ENCODE peak calls at places on chromosomes 3 and 15, in five cellular contexts. J is GM23248, L is sigmoid colon, W is K562, T is neuronal stem cell. E is an unnamed sample. For H3K9me3, the result is how much of the 10 kb centered on the place peaks cover.

GRCh38 chr3:56855856-56856538 is 54.2 kb upstream of the ARHGEF3 start:
- DNase-seq in J (peak), L (no peak), W (no peak), T (peak), E (no peak)

GRCh38 chr15:86082619-86083377 is 3.1 kb downstream of the AGBL1 start:
- DNase-seq in J (no peak), L (no peak), W (no peak), T (no peak), E (no peak)

GRCh38 chr15:84611631-84612030 is 10.8 kb downstream of the ZSCAN2 start:
- DNase-seq in J (peak), L (no peak), W (no peak), T (no peak), E (no peak)

GRCh38 chr15:65337436-65338070 is 33.1 kb downstream of the RNU5B-1 start:
- DNase-seq in J (no peak), L (no peak), W (no peak), T (no peak), E (no peak)

GRCh38 chr15:70344666-70345065 is 246.9 kb upstream of the TLE3 start:
- DNase-seq in J (no peak), L (no peak), W (no peak), T (no peak), E (peak)

GRCh38 chr3:186400677-186401076 is 38.6 kb upstream of the DGKG start:
- DNase-seq in J (peak), L (no peak), W (no peak), T (no peak), E (no peak)

GRCh38 chr3:167837430-167837829 is 101.9 kb downstream of the SERPINI1 start:
- DNase-seq in J (no peak), L (no peak), W (no peak), T (no peak), E (no peak)

GRCh38 chr3:14980689-14981088 is 33.3 kb downstream of the NR2C2 start:
- DNase-seq in J (no peak), L (no peak), W (no peak), T (no peak), E (no peak)

GRCh38 chr3:170420307-170420821 is 1.7 kb downstream of the CLDN11 start:
- DNase-seq in J (peak), L (no peak), W (no peak), T (no peak), E (no peak)

GRCh38 chr3:195788711-195789581 is 22.8 kb downstream of the MUC4 start:
- DNase-seq in J (no peak), L (peak), W (no peak), T (no peak), E (no peak)

GRCh38 chr3:6260551-6261191 is 600.2 kb upstream of the GRM7 start:
- DNase-seq in J (no peak), L (no peak), W (no peak), T (no peak), E (no peak)

DNA sequence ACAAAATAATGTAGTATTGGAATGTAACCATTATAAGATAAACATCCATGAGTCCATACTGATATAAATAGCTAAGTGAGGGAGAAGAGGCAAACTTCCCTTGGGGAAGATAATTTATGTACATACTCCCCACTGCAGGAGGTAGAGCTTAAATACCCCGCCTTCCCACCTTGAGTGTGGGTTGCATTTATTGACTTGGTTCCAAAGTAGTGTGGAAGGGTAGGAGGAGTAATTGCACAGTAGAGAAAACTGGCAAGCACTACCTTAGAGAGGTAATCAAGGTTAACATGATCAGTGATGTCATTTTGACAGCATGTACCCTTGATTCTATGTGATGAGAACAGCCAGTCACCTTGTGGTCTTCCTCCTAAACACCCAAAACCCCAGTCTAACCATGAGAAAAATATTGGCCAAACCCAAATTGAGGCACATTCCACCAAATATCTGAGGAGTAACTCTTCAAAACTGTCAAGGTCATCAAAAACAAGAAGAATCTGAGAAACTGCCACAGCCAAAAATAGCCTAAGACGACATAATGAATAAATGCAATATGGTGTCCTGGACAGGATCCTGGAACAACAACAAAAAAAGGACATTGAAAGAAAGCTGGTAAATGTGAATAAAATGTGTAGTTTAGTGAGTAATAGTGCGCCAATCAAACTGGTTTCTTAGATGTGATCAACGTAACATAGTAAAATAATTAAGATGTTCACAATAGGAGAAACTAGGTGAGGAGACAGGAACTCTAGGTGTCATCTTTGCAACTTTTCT is 774 bp upstream of the CNOT10 start:
- DNase-seq in J (no peak), L (no peak), W (no peak), T (no peak), E (no peak)
- H3K4me3 ChIP-seq in J (peak), L (peak), W (peak), T (peak), E (peak)

GRCh38 chr15:100553468-100553867 is 24.7 kb upstream of the CERS3 start:
- DNase-seq in J (no peak), L (no peak), W (no peak), T (no peak), E (no peak)
- H3K9me3 ChIP-seq in J (under half), L (under half), W (under half), T (under half), E (under half)

GRCh38 chr3:50502584-50503423 is 630 bp downstream of the CACNA2D2 start:
- DNase-seq in J (peak), L (no peak), W (no peak), T (peak), E (no peak)
- H3K4me3 ChIP-seq in J (peak), L (peak), W (peak), T (peak), E (peak)

DNA sequence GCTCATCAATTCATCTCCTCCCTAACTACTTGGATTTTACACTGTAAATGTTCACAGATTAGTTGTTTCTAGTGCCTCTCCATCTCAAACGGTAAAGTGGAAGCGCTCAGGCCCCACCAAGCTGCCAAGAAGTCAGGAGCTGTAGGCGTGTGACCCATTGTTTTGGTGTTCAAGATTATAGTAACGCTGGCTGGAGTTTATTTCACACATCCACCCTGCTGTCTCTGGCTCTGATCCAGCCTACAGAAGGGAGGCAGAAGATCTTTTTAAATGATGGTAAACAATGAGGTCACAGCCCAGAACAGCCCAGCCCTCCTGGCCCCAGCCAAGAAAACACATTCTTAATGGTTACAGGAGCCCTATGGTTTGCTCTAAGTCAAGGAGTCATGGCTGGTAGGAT is 25.7 kb upstream of the GALNT15 start:
- DNase-seq in J (peak), L (peak), W (no peak), T (no peak), E (no peak)
- H3K9me3 ChIP-seq in J (under half), L (under half), W (under half), T (under half), E (under half)

GRCh38 chr3:183485093-183485492 is 56.7 kb upstream of the MCF2L2 start:
- DNase-seq in J (no peak), L (no peak), W (no peak), T (no peak), E (no peak)
- H3K4me3 ChIP-seq in J (no peak), L (no peak), W (no peak), T (no peak), E (no peak)

DNA sequence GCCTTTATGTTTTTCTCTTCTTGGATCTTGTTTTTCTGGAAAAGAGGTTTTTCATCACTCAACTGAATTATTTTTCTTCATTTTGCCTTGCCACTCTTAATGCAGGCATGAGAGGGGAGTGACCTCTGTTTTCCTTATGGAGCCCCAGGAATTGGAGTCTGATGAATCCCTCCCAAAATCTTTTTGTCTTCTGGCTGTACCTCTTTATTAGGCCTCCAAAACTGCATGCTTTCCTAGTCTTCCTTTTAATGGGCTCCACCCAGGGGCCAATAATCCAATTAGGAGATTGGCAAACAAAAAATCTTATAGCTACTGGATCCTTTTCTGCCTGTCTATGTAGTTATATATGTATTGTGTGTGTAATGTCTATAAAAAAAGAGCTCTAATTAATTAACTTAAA is 192.4 kb upstream of the PEX5L start:
- DNase-seq in J (no peak), L (no peak), W (no peak), T (no peak), E (no peak)
- H3K9me3 ChIP-seq in J (under half), L (under half), W (under half), T (under half), E (under half)

GRCh38 chr3:78517932-78518331 is 1249.9 kb downstream of the ROBO1 start:
- DNase-seq in J (no peak), L (no peak), W (no peak), T (no peak), E (no peak)

GRCh38 chr3:78516437-78516836 is 1251.4 kb downstream of the ROBO1 start:
- DNase-seq in J (no peak), L (no peak), W (no peak), T (no peak), E (no peak)

GRCh38 chr3:78516937-78517336 is 1250.9 kb downstream of the ROBO1 start:
- DNase-seq in J (no peak), L (no peak), W (no peak), T (no peak), E (no peak)

GRCh38 chr3:78519281-78519680 is 1248.5 kb downstream of the ROBO1 start:
- DNase-seq in J (no peak), L (no peak), W (no peak), T (no peak), E (no peak)
- H3K4me3 ChIP-seq in J (no peak), L (no peak), W (no peak), T (no peak), E (no peak)

DNA sequence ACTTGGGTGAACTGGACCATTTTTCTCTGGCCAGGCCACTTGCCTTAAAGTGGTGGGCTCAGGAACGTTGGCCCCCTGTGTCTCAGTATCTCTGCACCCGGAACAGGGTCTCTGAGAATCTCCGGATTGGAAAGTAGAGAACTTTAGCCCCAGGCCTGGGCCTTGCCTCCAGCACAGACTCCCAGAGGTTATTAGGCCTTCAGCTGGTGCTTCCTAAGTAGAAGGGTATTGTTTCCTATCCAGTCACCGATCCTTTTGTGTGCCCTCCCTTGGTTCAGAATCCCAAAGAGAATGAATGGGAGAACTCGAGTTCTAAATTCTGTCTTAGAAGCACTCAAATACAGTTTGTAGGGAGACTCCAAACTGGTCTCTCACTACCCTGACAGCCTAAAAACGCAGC is 48.2 kb upstream of the SLC4A7 start:
- DNase-seq in J (no peak), L (no peak), W (no peak), T (no peak), E (no peak)
- H3K9me3 ChIP-seq in J (under half), L (under half), W (under half), T (under half), E (under half)

GRCh38 chr3:100104817-100105413 is 9.4 kb downstream of the FILIP1L start:
- DNase-seq in J (peak), L (no peak), W (no peak), T (no peak), E (no peak)

GRCh38 chr3:100104442-100104798 is 9.9 kb downstream of the FILIP1L start:
- DNase-seq in J (no peak), L (no peak), W (no peak), T (no peak), E (no peak)

GRCh38 chr3:100105536-100105935 is 8.8 kb downstream of the FILIP1L start:
- DNase-seq in J (peak), L (no peak), W (no peak), T (no peak), E (no peak)

GRCh38 chr3:100102757-100103156 is 11.5 kb downstream of the FILIP1L start:
- DNase-seq in J (no peak), L (no peak), W (no peak), T (no peak), E (no peak)

DNA sequence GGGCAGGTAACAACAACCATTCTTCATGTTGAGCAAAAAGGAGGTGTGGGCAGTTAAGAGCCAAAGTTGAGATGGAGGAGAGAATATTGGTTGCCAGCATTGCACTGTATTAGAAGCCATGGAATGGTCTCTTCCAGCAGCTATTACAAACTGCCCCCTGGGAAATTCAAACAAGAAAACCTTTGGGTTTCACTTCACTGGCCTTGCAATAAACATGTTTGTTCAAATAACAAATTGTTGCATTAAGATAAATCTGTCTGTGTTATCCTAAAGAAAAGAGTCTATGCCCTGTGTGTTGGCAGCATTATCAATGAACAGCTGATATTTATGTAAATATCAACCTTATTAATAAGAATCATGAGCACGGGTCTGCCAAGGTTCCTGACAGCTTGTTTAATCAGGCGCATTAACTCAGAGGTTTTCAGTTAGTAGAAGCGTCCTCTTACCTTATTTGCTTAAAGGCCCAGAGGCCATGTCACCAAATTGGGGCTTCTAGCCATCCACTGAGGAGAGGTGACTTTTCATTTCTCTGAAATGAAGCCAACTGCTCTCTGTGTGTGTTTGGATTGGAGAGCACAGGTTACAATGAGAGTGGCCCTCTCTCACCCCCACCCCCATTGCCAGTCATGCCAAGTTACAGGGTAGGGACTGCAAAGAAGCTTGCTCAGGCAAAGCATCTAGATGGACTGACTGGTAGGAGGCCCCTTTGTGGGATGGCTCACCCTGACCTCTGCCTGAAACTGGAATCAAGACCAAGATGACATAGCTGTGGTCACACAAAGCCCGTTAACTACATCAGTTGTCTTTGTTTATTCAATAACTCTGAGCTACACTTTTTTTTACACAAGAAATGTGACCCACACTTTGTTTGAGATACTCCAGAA is 10.5 kb downstream of the FILIP1L start:
- DNase-seq in J (peak), L (no peak), W (no peak), T (no peak), E (no peak)
- H3K4me3 ChIP-seq in J (no peak), L (no peak), W (no peak), T (no peak), E (no peak)

E was measured in RWPE2.